ENCODE peak calls at places on chromosomes 2 and 18, in six cellular contexts. Z is mesendoderm, R is IMR-90, A is H1, B is H9, M is mesenchymal stem cell. N is an unnamed sample.

GRCh38 chr18:74708169-74708568 is 110.5 kb downstream of the ZNF407 start:
- DNase-seq in A (no peak), M (no peak), R (no peak), Z (no peak), B (no peak), N (no peak)

GRCh38 chr2:85308951-85309555 is 18.7 kb downstream of the TGOLN2 start:
- DNase-seq in M (peak), Z (no peak), A (no peak), B (no peak), R (peak), N (no peak)

GRCh38 chr2:143434445-143434844 is 305.2 kb downstream of the ARHGAP15 start:
- DNase-seq in Z (no peak), B (no peak), M (no peak), R (no peak), A (no peak), N (no peak)

GRCh38 chr2:211033765-211034164 is 477.4 kb downstream of the CPS1 start:
- DNase-seq in R (no peak), Z (peak), A (no peak), M (peak), B (no peak), N (no peak)

GRCh38 chr2:38685116-38685735 is 19.3 kb downstream of the GALM start:
- DNase-seq in Z (no peak), R (peak), M (no peak), B (no peak), A (no peak), N (no peak)

GRCh38 chr2:1641498-1641897 is 102.8 kb downstream of the PXDN start:
- DNase-seq in A (no peak), B (no peak), M (no peak), R (no peak), Z (peak), N (peak)

GRCh38 chr18:9835112-9835755 is 50.5 kb upstream of the TXNDC2 start:
- DNase-seq in A (peak), R (no peak), M (no peak), B (peak), Z (peak), N (no peak)

GRCh38 chr18:54261894-54262293 is 7.4 kb upstream of the POLI start:
- DNase-seq in A (no peak), R (no peak), B (no peak), M (no peak), Z (no peak), N (no peak)

GRCh38 chr18:74316257-74317180 is 880 bp downstream of the C18orf63 start:
- DNase-seq in M (peak), R (peak), Z (peak), B (no peak), A (no peak), N (no peak)

GRCh38 chr2:12637754-12638153 is 79.0 kb upstream of the TRIB2 start:
- DNase-seq in B (no peak), R (peak), A (no peak), Z (no peak), M (peak), N (no peak)

GRCh38 chr18:13543811-13544732 is 182.3 kb downstream of the FAM210A start:
- DNase-seq in B (no peak), A (no peak), R (no peak), Z (peak), M (no peak), N (no peak)

GRCh38 chr18:46042571-46043123 is 29.4 kb downstream of the PSTPIP2 start:
- DNase-seq in Z (peak), B (no peak), A (no peak), M (peak), R (peak), N (no peak)

GRCh38 chr2:98839292-98839691 is 96.7 kb downstream of the CRACDL start:
- DNase-seq in A (no peak), R (peak), B (no peak), M (no peak), Z (peak), N (no peak)

GRCh38 chr2:19543271-19544019 is 185.0 kb upstream of the OSR1 start:
- DNase-seq in B (no peak), M (no peak), Z (no peak), R (peak), A (no peak), N (no peak)

GRCh38 chr2:170891893-170892292 is 37.2 kb upstream of the GORASP2 start:
- DNase-seq in B (no peak), Z (no peak), A (no peak), R (no peak), M (no peak), N (no peak)

GRCh38 chr18:74623047-74623816 is 25.6 kb downstream of the ZNF407 start:
- DNase-seq in M (peak), B (no peak), Z (peak), A (no peak), R (peak), N (no peak)

GRCh38 chr18:13006731-13007550 is 15.8 kb downstream of the CEP192 start:
- DNase-seq in M (no peak), B (no peak), A (no peak), Z (no peak), R (no peak), N (no peak)

GRCh38 chr2:200615247-200615646 is 29.4 kb downstream of the AOX1 start:
- DNase-seq in M (peak), R (peak), A (no peak), B (no peak), Z (no peak), N (no peak)

GRCh38 chr2:193895226-193895625 is 1700.5 kb upstream of the TMEFF2 start:
- DNase-seq in Z (peak), B (no peak), M (no peak), A (no peak), R (no peak), N (no peak)

GRCh38 chr2:237529452-237530402 is 36.6 kb upstream of the PRLH start:
- DNase-seq in Z (no peak), B (no peak), M (no peak), R (no peak), A (no peak), N (no peak)

GRCh38 chr2:144975881-144976280 is 456.0 kb upstream of the ZEB2 start:
- DNase-seq in Z (no peak), M (no peak), R (no peak), B (no peak), A (no peak), N (no peak)

GRCh38 chr2:212939777-212940531 is 211.5 kb downstream of the IKZF2 start:
- DNase-seq in M (no peak), Z (peak), B (peak), A (no peak), R (no peak), N (no peak)

GRCh38 chr2:241312082-241312481 is 3.4 kb downstream of the HDLBP start:
- DNase-seq in R (peak), A (no peak), Z (no peak), B (no peak), M (peak), N (no peak)

GRCh38 chr2:235358981-235359471 is 134.8 kb upstream of the AGAP1 start:
- DNase-seq in M (peak), B (no peak), Z (no peak), A (no peak), R (peak), N (no peak)

GRCh38 chr18:51051105-51051712 is 21.2 kb downstream of the SMAD4 start:
- DNase-seq in B (no peak), M (peak), R (peak), Z (peak), A (no peak), N (peak)

GRCh38 chr2:224691563-224691962 is 24.6 kb downstream of the CCDC195 start:
- DNase-seq in A (no peak), B (no peak), Z (no peak), M (peak), R (peak), N (no peak)

GRCh38 chr2:144759746-144760145 is 239.8 kb upstream of the ZEB2 start:
- DNase-seq in Z (peak), M (no peak), A (no peak), R (no peak), B (no peak), N (no peak)

GRCh38 chr2:56806924-56807323 is 623.1 kb downstream of the CCDC85A start:
- DNase-seq in R (no peak), M (no peak), B (no peak), Z (no peak), A (no peak), N (no peak)

GRCh38 chr2:8851811-8852560 is 14.6 kb upstream of the KIDINS220 start:
- DNase-seq in M (peak), A (no peak), B (peak), R (no peak), Z (peak), N (no peak)

GRCh38 chr2:62038980-62039771 is 133.7 kb downstream of the COMMD1 start:
- DNase-seq in R (peak), M (peak), B (no peak), A (no peak), Z (no peak), N (no peak)

GRCh38 chr2:14903709-14904374 is 271.3 kb downstream of the LRATD1 start:
- DNase-seq in A (peak), M (no peak), Z (peak), B (peak), R (no peak), N (peak)

GRCh38 chr18:8603663-8604520 is 5.3 kb upstream of the RAB12 start:
- DNase-seq in B (no peak), Z (no peak), M (no peak), A (no peak), R (no peak), N (no peak)

GRCh38 chr18:8605974-8606373 is 3.3 kb upstream of the RAB12 start:
- DNase-seq in Z (no peak), B (no peak), A (no peak), M (no peak), R (no peak), N (no peak)

GRCh38 chr18:8602040-8602439 is 7.2 kb upstream of the RAB12 start:
- DNase-seq in B (no peak), A (no peak), R (no peak), M (no peak), Z (no peak), N (no peak)

GRCh38 chr18:8601277-8602032 is 7.8 kb upstream of the RAB12 start:
- DNase-seq in M (no peak), R (no peak), B (no peak), Z (no peak), A (no peak), N (no peak)

GRCh38 chr18:8602557-8602956 is 6.7 kb upstream of the RAB12 start:
- DNase-seq in B (no peak), R (no peak), M (no peak), Z (no peak), A (no peak), N (no peak)
- H3K9ac ChIP-seq in B (no peak), R (no peak), M (no peak), Z (no peak), A (no peak), N (no peak)

GRCh38 chr18:35515460-35516130 is 17.8 kb upstream of the INO80C start:
- DNase-seq in A (no peak), R (no peak), M (no peak), B (no peak), Z (peak), N (no peak)
- H4K8ac ChIP-seq in A (no peak), R (no peak), M (no peak), B (no peak), Z (no peak), N (no peak)

GRCh38 chr2:160371251-160372009 is 122.2 kb downstream of the RBMS1 start:
- DNase-seq in Z (peak), R (no peak), M (no peak), B (no peak), A (no peak), N (no peak)

GRCh38 chr2:160365691-160366367 is 127.8 kb downstream of the RBMS1 start:
- DNase-seq in A (no peak), B (no peak), R (no peak), M (no peak), Z (no peak), N (no peak)

GRCh38 chr2:160363961-160364733 is 129.5 kb downstream of the RBMS1 start:
- DNase-seq in B (no peak), A (no peak), Z (no peak), R (peak), M (peak), N (no peak)

GRCh38 chr2:160368988-160369935 is 124.3 kb downstream of the RBMS1 start:
- DNase-seq in R (peak), A (no peak), Z (peak), M (no peak), B (no peak), N (no peak)

GRCh38 chr2:160367887-160368286 is 125.7 kb downstream of the RBMS1 start:
- DNase-seq in M (peak), Z (no peak), B (no peak), A (no peak), R (peak), N (no peak)
- H2BK15ac ChIP-seq in M (no peak), Z (no peak), B (no peak), A (no peak), R (no peak), N (no peak)

DNA sequence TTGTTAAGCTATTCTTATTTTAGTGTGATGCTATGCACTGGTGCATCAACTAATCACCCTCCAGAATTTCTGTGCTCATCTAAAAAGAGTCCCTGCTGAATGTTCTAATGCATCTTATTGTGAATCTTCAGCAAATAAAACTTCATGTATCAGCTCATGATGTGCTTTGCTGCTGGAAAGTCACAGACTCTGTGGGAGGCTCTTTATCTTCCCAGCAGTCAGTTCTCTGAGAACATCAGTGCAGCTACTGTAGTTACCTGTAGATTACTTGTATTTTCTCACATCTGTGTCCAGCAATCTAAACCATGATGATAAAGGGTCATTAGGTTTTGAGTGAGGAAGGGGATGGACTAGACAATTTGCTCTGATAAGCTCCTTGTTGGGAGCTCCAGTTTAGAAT is 141.6 kb upstream of the SP3 start:
- DNase-seq in A (no peak), R (no peak), Z (peak), B (no peak), M (no peak), N (no peak)
- H3K9ac ChIP-seq in A (no peak), R (no peak), Z (no peak), B (no peak), M (no peak), N (no peak)

GRCh38 chr18:78980279-78980771 is 707 bp downstream of the SALL3 start:
- DNase-seq in M (no peak), A (no peak), B (no peak), R (no peak), Z (peak), N (no peak)
- H4K8ac ChIP-seq in M (no peak), A (peak), B (no peak), R (no peak), Z (no peak), N (no peak)

GRCh38 chr18:36096955-36097354 is 29.6 kb upstream of the RPRD1A start:
- DNase-seq in R (no peak), M (no peak), B (no peak), A (no peak), Z (no peak), N (no peak)

GRCh38 chr18:36094431-36094830 is 27.1 kb upstream of the RPRD1A start:
- DNase-seq in R (no peak), B (no peak), A (no peak), Z (no peak), M (no peak), N (no peak)

GRCh38 chr18:36101943-36102342 is 27.2 kb downstream of the SLC39A6 start:
- DNase-seq in R (no peak), Z (peak), A (no peak), B (no peak), M (no peak), N (no peak)

GRCh38 chr18:36099311-36099710 is 29.8 kb downstream of the SLC39A6 start:
- DNase-seq in B (no peak), R (no peak), Z (no peak), M (peak), A (no peak), N (no peak)

GRCh38 chr18:36095936-36096519 is 28.7 kb upstream of the RPRD1A start:
- DNase-seq in R (peak), B (no peak), M (peak), A (no peak), Z (peak), N (peak)
- H2BK15ac ChIP-seq in R (no peak), B (no peak), M (no peak), A (no peak), Z (no peak), N (no peak)

GRCh38 chr2:219864154-219864553 is 236.7 kb downstream of the SLC4A3 start:
- DNase-seq in M (no peak), Z (no peak), B (no peak), R (no peak), A (no peak), N (no peak)

GRCh38 chr2:219868635-219869034 is 241.2 kb downstream of the SLC4A3 start:
- DNase-seq in B (no peak), A (no peak), M (no peak), Z (no peak), R (no peak), N (no peak)

GRCh38 chr2:219871396-219871795 is 244.0 kb downstream of the SLC4A3 start:
- DNase-seq in R (no peak), M (no peak), A (no peak), B (peak), Z (no peak), N (peak)

GRCh38 chr2:219875036-219875435 is 247.6 kb downstream of the SLC4A3 start:
- DNase-seq in B (no peak), A (no peak), M (no peak), Z (peak), R (no peak), N (no peak)

GRCh38 chr2:219870023-219870422 is 242.6 kb downstream of the SLC4A3 start:
- DNase-seq in B (no peak), Z (peak), R (peak), A (no peak), M (peak), N (no peak)
- H3K9ac ChIP-seq in B (no peak), Z (no peak), R (no peak), A (no peak), M (no peak), N (no peak)

GRCh38 chr2:111138834-111139233 is 18.1 kb downstream of the BCL2L11 start:
- DNase-seq in R (no peak), B (no peak), M (no peak), Z (no peak), A (no peak), N (no peak)
- H4K8ac ChIP-seq in R (no peak), B (no peak), M (no peak), Z (no peak), A (no peak), N (no peak)

N was measured in neuronal stem cell.